ENCODE peak calls at places on chromosome 14, in seven cellular contexts. B, O, M, H, Z, C and U are unnamed samples.
A peak's percentile ranks its signal among the peaks of the same experiment; 100 is the strongest.

GRCh38 chr14:37457334-37457733 is 137.7 kb downstream of the FOXA1 start:
- DNase-seq in H (no peak), M (no peak), O (no peak), Z (no peak), B (no peak), C (no peak), U (no peak)

GRCh38 chr14:44988694-44989093 is 26.7 kb downstream of the TOGARAM1 start:
- DNase-seq in B (no peak), H (no peak), C (peak; percentile 42), M (no peak), Z (peak; percentile 30), O (peak; percentile 25), U (no peak)

GRCh38 chr14:54564799-54565235 is 2.1 kb upstream of the SAMD4A start:
- DNase-seq in O (no peak), M (no peak), H (no peak), B (no peak), Z (no peak), C (peak; percentile 88), U (peak; percentile 22)

GRCh38 chr14:64845878-64846277 is 33.8 kb downstream of the SPTB start:
- DNase-seq in B (no peak), O (no peak), Z (no peak), C (no peak), M (no peak), H (no peak), U (no peak)

GRCh38 chr14:64878775-64879634 is 702 bp downstream of the SPTB start:
- DNase-seq in Z (peak; percentile 26), O (peak; percentile 13), H (no peak), B (peak; percentile 46), M (peak; percentile 20), C (peak; percentile 8), U (no peak)

GRCh38 chr14:93956082-93956481 is 20.3 kb downstream of the ASB2 start:
- DNase-seq in B (no peak), Z (no peak), C (no peak), H (no peak), M (no peak), O (no peak), U (no peak)

GRCh38 chr14:76647699-76648298 is 113.5 kb upstream of the VASH1 start:
- DNase-seq in B (no peak), C (peak; percentile 41), Z (peak; percentile 31), O (no peak), H (no peak), M (peak; percentile 19), U (no peak)

GRCh38 chr14:94775875-94776217 is 5.9 kb upstream of the GSC start:
- DNase-seq in B (no peak), O (no peak), Z (no peak), M (no peak), C (no peak), H (no peak), U (no peak)

GRCh38 chr14:54712371-54712998 is 145.6 kb downstream of the SAMD4A start:
- DNase-seq in M (no peak), H (peak; percentile 80), B (no peak), O (no peak), C (peak; percentile 82), Z (no peak), U (no peak)

GRCh38 chr14:68564826-68565760 is 227.8 kb downstream of the ZFP36L1 start:
- DNase-seq in Z (no peak), C (peak; percentile 40), M (no peak), O (no peak), H (peak; percentile 60), B (no peak), U (peak; percentile 22)

GRCh38 chr14:30138517-30138916 is 210.9 kb upstream of the PRKD1 start:
- DNase-seq in O (no peak), Z (no peak), B (no peak), H (no peak), C (no peak), M (no peak), U (no peak)

GRCh38 chr14:88422919-88423318 is 37.5 kb downstream of the SPATA7 start:
- DNase-seq in M (no peak), H (no peak), B (no peak), O (no peak), C (peak; percentile 52), Z (no peak), U (no peak)

GRCh38 chr14:95741051-95741490 is 27.1 kb upstream of the TCL1A start:
- DNase-seq in Z (no peak), H (no peak), O (no peak), B (no peak), M (no peak), C (no peak), U (no peak)

GRCh38 chr14:70188292-70188607 is 501 bp downstream of the SLC8A3 start:
- DNase-seq in O (no peak), H (no peak), B (no peak), M (no peak), Z (no peak), C (no peak), U (no peak)

GRCh38 chr14:68000516-68000915 is 180.9 kb downstream of the RAD51B start:
- DNase-seq in M (no peak), B (no peak), Z (no peak), H (no peak), C (peak; percentile 37), O (no peak), U (no peak)

GRCh38 chr14:103064436-103064835 is 7.1 kb upstream of the CDC42BPB start:
- DNase-seq in H (no peak), C (no peak), Z (no peak), B (no peak), O (no peak), M (no peak), U (no peak)

GRCh38 chr14:63438065-63438757 is 105.0 kb downstream of the PPP2R5E start:
- DNase-seq in Z (peak; percentile 40), H (peak; percentile 77), M (peak; percentile 74), C (peak; percentile 81), B (peak; percentile 54), O (peak; percentile 28), U (no peak)

GRCh38 chr14:105197274-105197673 is 16.2 kb upstream of the NUDT14 start:
- DNase-seq in Z (peak; percentile 78), B (no peak), O (peak; percentile 71), M (no peak), H (no peak), C (peak; percentile 13), U (no peak)

GRCh38 chr14:91892918-91893527 is 25.7 kb upstream of the TC2N start:
- DNase-seq in H (no peak), B (no peak), O (no peak), Z (no peak), C (no peak), M (no peak), U (no peak)

GRCh38 chr14:25552826-25553225 is 502.9 kb upstream of the STXBP6 start:
- DNase-seq in M (no peak), B (no peak), H (no peak), Z (no peak), C (no peak), O (no peak), U (no peak)
- H3K9me3 ChIP-seq in M (no peaks in the 10 kb centered on the region), B (no peaks in the 10 kb centered on the region), H (no peaks in the 10 kb centered on the region), Z (no peaks in the 10 kb centered on the region), C (no peaks in the 10 kb centered on the region), O (no peaks in the 10 kb centered on the region), U (no peaks in the 10 kb centered on the region)

GRCh38 chr14:40308240-40308639 is 876.0 kb upstream of the FBXO33 start:
- DNase-seq in M (no peak), B (no peak), H (no peak), C (no peak), O (no peak), Z (no peak), U (no peak)
- H3K9me3 ChIP-seq in M (no peaks in the 10 kb centered on the region), B (peaks cover 2% of the 10 kb centered on the region), H (no peaks in the 10 kb centered on the region), C (no peaks in the 10 kb centered on the region), O (no peaks in the 10 kb centered on the region), Z (no peaks in the 10 kb centered on the region), U (no peaks in the 10 kb centered on the region)

DNA sequence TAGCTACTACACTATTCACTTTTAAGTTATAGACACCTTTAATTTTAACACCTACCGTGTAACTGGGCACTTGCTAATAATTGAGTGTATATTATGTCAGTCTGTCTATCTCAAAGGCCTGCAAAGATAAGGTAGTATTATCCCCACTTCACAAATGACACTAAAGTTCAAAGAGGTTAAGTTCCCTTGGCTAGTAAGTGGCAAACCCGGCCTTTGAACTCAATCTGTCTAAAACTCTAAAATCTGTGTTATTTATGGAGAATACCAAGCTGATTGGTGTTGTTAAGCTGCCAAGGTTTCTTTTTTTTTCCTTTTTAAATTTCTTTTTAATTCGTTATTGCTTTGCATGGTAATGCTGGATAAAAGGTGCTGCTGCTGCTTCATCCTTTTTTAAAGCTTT is 37.7 kb downstream of the YLPM1 start:
- DNase-seq in M (no peak), C (no peak), H (no peak), B (no peak), O (no peak), Z (no peak), U (no peak)
- H3K9me3 ChIP-seq in M (no peaks in the 10 kb centered on the region), C (no peaks in the 10 kb centered on the region), H (no peaks in the 10 kb centered on the region), B (no peaks in the 10 kb centered on the region), O (no peaks in the 10 kb centered on the region), Z (no peaks in the 10 kb centered on the region), U (no peaks in the 10 kb centered on the region)

DNA sequence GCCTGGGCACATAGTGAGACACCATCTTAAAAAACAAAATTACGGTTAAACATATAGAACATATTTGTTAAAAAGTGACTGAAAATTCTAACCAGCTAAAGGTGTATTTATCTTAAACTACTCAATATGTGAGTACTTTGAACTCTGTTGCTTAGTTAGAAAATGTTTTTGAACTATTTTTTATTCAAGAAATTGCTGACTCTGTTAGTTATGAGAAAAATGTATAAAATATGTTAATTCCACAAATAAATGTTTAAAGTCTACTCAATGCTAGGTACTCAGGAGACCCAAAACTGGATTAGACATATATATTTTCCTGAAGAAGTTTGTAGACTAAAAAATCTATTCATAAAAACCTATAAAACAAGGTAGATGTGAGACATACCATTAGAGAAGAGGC is 23.0 kb upstream of the GPR33 start:
- DNase-seq in O (no peak), B (no peak), Z (no peak), H (no peak), C (no peak), M (no peak), U (no peak)
- H3K9me3 ChIP-seq in O (no peaks in the 10 kb centered on the region), B (no peaks in the 10 kb centered on the region), Z (no peaks in the 10 kb centered on the region), H (no peaks in the 10 kb centered on the region), C (no peaks in the 10 kb centered on the region), M (no peaks in the 10 kb centered on the region), U (no peaks in the 10 kb centered on the region)

DNA sequence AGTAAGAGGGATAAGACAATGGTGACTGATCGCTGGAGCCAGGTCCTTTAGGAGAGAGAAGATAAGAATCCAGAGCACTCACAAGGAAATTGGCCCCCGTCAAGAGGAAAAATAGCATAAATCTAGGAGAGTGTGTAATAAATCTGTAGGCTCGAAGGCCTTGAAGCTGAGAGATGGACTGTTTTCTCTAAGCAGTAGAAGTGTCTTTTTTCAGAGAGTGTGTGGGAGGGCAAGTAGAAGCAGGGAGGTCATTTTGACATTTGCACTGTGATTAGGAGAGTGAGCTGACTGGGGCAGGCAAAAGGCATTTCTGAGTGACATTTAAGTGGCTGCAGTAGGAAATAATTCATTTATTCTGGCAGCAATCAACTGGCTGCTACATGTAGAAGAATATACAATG is 78.0 kb upstream of the DDHD1 start:
- DNase-seq in O (no peak), B (no peak), H (no peak), C (peak; percentile 3), M (no peak), Z (no peak), U (no peak)
- H3K9me3 ChIP-seq in O (peaks cover 1% of the 10 kb centered on the region), B (no peaks in the 10 kb centered on the region), H (no peaks in the 10 kb centered on the region), C (peaks cover 3% of the 10 kb centered on the region), M (no peaks in the 10 kb centered on the region), Z (no peaks in the 10 kb centered on the region), U (no peaks in the 10 kb centered on the region)